ENCODE peak calls at places on chromosomes 7 and 10, in five cellular contexts. I, D, X, K and S are unnamed samples.

GRCh38 chr10:93469454-93469853 is 12.7 kb downstream of the MYOF start:
- DNase-seq in I (no peak), D (no peak), X (no peak), K (no peak), S (no peak)

GRCh38 chr7:30799206-30799975 is 28.2 kb downstream of the MINDY4 start:
- DNase-seq in I (no peak), D (no peak), X (no peak), K (peak; percentile 99), S (peak; percentile 99)

GRCh38 chr10:62268027-62268398 is 631 bp downstream of the RTKN2 start:
- DNase-seq in I (no peak), D (no peak), X (no peak), K (no peak), S (no peak)

GRCh38 chr10:98019784-98020183 is 10.6 kb downstream of the CRTAC1 start:
- DNase-seq in I (no peak), D (no peak), X (no peak), K (no peak), S (no peak)

GRCh38 chr7:129438839-129439640 is 4.8 kb downstream of the STRIP2 start:
- DNase-seq in I (no peak), D (peak; percentile 51), X (no peak), K (peak; percentile 70), S (peak; percentile 68)

GRCh38 chr7:44382459-44383300 is 57.3 kb upstream of the CAMK2B start:
- DNase-seq in I (no peak), D (no peak), X (peak; percentile 17), K (peak; percentile 40), S (peak; percentile 38)

GRCh38 chr10:30493609-30494530 is 59.9 kb downstream of the MAP3K8 start:
- DNase-seq in I (no peak), D (no peak), X (no peak), K (peak; percentile 93), S (peak; percentile 40)

GRCh38 chr7:44348851-44349781 is 23.7 kb upstream of the CAMK2B start:
- DNase-seq in I (no peak), D (no peak), X (peak; percentile 72), K (no peak), S (no peak)

GRCh38 chr10:104322416-104322782 is 15.9 kb downstream of the ITPRIP start:
- DNase-seq in I (peak; percentile 32), D (no peak), X (peak; percentile 29), K (no peak), S (no peak)

GRCh38 chr7:105719395-105719794 is 138.1 kb upstream of the EFCAB10 start:
- DNase-seq in I (no peak), D (no peak), X (no peak), K (no peak), S (no peak)

GRCh38 chr7:1309290-1309689 is 76.6 kb downstream of the UNCX start:
- DNase-seq in I (no peak), D (no peak), X (no peak), K (no peak), S (no peak)

GRCh38 chr7:112207106-112207592 is 654 bp downstream of the ZNF277 start:
- DNase-seq in I (no peak), D (no peak), X (no peak), K (no peak), S (peak; percentile 37)

GRCh38 chr7:105141068-105141467 is 127.1 kb downstream of the KMT2E start:
- DNase-seq in I (no peak), D (no peak), X (peak; percentile 64), K (peak; percentile 64), S (peak; percentile 70)

GRCh38 chr7:49174396-49174795 is 250.0 kb downstream of the CDC14C start:
- DNase-seq in I (no peak), D (no peak), X (no peak), K (no peak), S (no peak)

GRCh38 chr10:47147186-47147585 is 152.8 kb upstream of the GDF10 start:
- DNase-seq in I (no peak), D (no peak), X (no peak), K (no peak), S (no peak)

GRCh38 chr7:159370-160270 is 32.8 kb upstream of the FAM20C start:
- DNase-seq in I (no peak), D (no peak), X (no peak), K (no peak), S (no peak)

GRCh38 chr10:26829810-26830515 is 30.8 kb downstream of the ABI1 start:
- DNase-seq in I (no peak), D (no peak), X (no peak), K (no peak), S (no peak)

GRCh38 chr10:78139336-78139735 is 105.7 kb downstream of the RPS24 start:
- DNase-seq in I (no peak), D (no peak), X (peak; percentile 70), K (no peak), S (no peak)

GRCh38 chr10:23293145-23293724 is 51.4 kb downstream of the C10orf67 start:
- DNase-seq in I (peak; percentile 8), D (peak; percentile 15), X (peak; percentile 74), K (peak; percentile 37), S (no peak)

GRCh38 chr7:100432621-100433275 is 3.1 kb downstream of the MEPCE start:
- DNase-seq in I (no peak), D (no peak), X (peak; percentile 17), K (no peak), S (no peak)

GRCh38 chr7:132750530-132751281 is 174.4 kb upstream of the PLXNA4 start:
- DNase-seq in I (no peak), D (no peak), X (no peak), K (peak; percentile 10), S (no peak)

GRCh38 chr7:105118612-105119600 is 104.9 kb downstream of the KMT2E start:
- DNase-seq in I (no peak), D (no peak), X (no peak), K (no peak), S (no peak)

GRCh38 chr7:121139427-121139826 is 150.9 kb downstream of the CPED1 start:
- DNase-seq in I (no peak), D (no peak), X (no peak), K (no peak), S (no peak)

GRCh38 chr10:116879817-116880216 is 30.5 kb downstream of the ENO4 start:
- DNase-seq in I (no peak), D (no peak), X (no peak), K (no peak), S (no peak)

GRCh38 chr7:30965883-30966282 is 2.1 kb downstream of the GHRHR start:
- DNase-seq in I (no peak), D (no peak), X (no peak), K (no peak), S (no peak)

GRCh38 chr10:46019541-46020343 is 10.7 kb downstream of the NCOA4 start:
- DNase-seq in I (peak; percentile 16), D (no peak), X (no peak), K (no peak), S (no peak)

GRCh38 chr7:36487756-36488336 is 98.2 kb downstream of the ANLN start:
- DNase-seq in I (peak; percentile 26), D (no peak), X (peak; percentile 30), K (peak; percentile 69), S (peak; percentile 78)

GRCh38 chr10:103732339-103732738 is 123.0 kb downstream of the SH3PXD2A start:
- DNase-seq in I (no peak), D (no peak), X (no peak), K (no peak), S (no peak)

GRCh38 chr7:39950473-39951155 is 558 bp downstream of the CDK13 start:
- DNase-seq in I (peak; percentile 30), D (peak; percentile 51), X (peak; percentile 73), K (peak; percentile 70), S (peak; percentile 50)

GRCh38 chr10:122285506-122286444 is 14.7 kb downstream of the BTBD16 start:
- DNase-seq in I (no peak), D (no peak), X (no peak), K (no peak), S (no peak)